ENCODE peak calls at places on chromosomes 5 and 9, in eight cellular contexts. H, S, N, Z, E, Q, I and F are unnamed samples.

GRCh38 chr9:91864372-91864771 is 85.7 kb downstream of the ROR2 start:
- DNase-seq in N (no peak), Z (no peak), I (no peak), S (no peak), E (no peak), Q (no peak), H (no peak), F (no peak)

GRCh38 chr9:138122201-138122600 is 244.6 kb downstream of the CACNA1B start:
- DNase-seq in Q (no peak), N (no peak), S (no peak), Z (no peak), E (no peak), H (no peak), I (no peak), F (no peak)

GRCh38 chr5:8857051-8857450 is 688.8 kb downstream of the SEMA5A start:
- DNase-seq in S (no peak), Z (no peak), E (no peak), Q (no peak), N (no peak), H (no peak), I (no peak), F (no peak)

GRCh38 chr9:93267091-93267541 is 83.2 kb downstream of the WNK2 start:
- DNase-seq in H (peak; percentile 8), N (no peak), S (no peak), Q (peak; percentile 0), E (no peak), I (no peak), Z (no peak), F (no peak)

GRCh38 chr5:88658005-88658404 is 225.0 kb downstream of the MEF2C start:
- DNase-seq in S (no peak), E (no peak), I (no peak), Z (no peak), N (no peak), Q (no peak), H (no peak), F (no peak)

GRCh38 chr9:1125741-1126140 is 75.6 kb downstream of the DMRT2 start:
- DNase-seq in Z (no peak), N (no peak), Q (no peak), I (no peak), H (no peak), E (peak; percentile 8), S (no peak), F (no peak)

GRCh38 chr9:137397675-137398423 is 25.1 kb downstream of the EXD3 start:
- DNase-seq in Q (peak; percentile 66), H (no peak), E (no peak), S (no peak), Z (no peak), N (no peak), I (no peak), F (no peak)

GRCh38 chr5:179475956-179476355 is 74.4 kb upstream of the RUFY1 start:
- DNase-seq in Z (no peak), E (no peak), I (no peak), Q (no peak), S (no peak), N (no peak), H (no peak), F (no peak)

GRCh38 chr5:86756839-86757238 is 139.1 kb downstream of the COX7C start:
- DNase-seq in S (no peak), H (no peak), E (no peak), N (no peak), Q (no peak), I (no peak), Z (no peak), F (no peak)

GRCh38 chr5:149452007-149452664 is 73.0 kb upstream of the IL17B start:
- DNase-seq in Q (no peak), H (no peak), S (no peak), I (no peak), E (no peak), N (no peak), Z (no peak), F (peak; percentile 63)

GRCh38 chr5:61055434-61056006 is 106.7 kb downstream of the SMIM15 start:
- DNase-seq in Z (no peak), I (no peak), Q (no peak), S (no peak), E (no peak), N (no peak), H (no peak), F (peak; percentile 8)

GRCh38 chr5:154236-154635 is 37.1 kb upstream of the LRRC14B start:
- DNase-seq in I (no peak), Z (no peak), E (no peak), N (no peak), Q (no peak), S (no peak), H (no peak), F (no peak)

GRCh38 chr5:151077419-151077818 is 3.4 kb downstream of the TNIP1 start:
- DNase-seq in S (no peak), H (no peak), Z (no peak), E (no peak), I (no peak), Q (no peak), N (no peak), F (no peak)

GRCh38 chr9:95167998-95168397 is 149.5 kb downstream of the FANCC start:
- DNase-seq in Z (no peak), S (peak; percentile 23), Q (peak; percentile 76), H (peak; percentile 38), E (peak; percentile 47), I (peak; percentile 45), N (peak; percentile 47), F (peak; percentile 63)